ENCODE peak calls at places on chromosomes 12 and 14, in five cellular contexts. One of them, this sample, is unnamed.

GRCh38 chr14:100591453-100592371 is 4.5 kb upstream of the BEGAIN start:
- DNase-seq in T-helper 9 cell: no peak
- DNase-seq in effector CD8-positive, alpha-beta T cell: no peak
- DNase-seq in NCI-H460: no peak
- DNase-seq in EL: no peak
- DNase-seq in this sample: no peak

GRCh38 chr12:3293446-3294161 is 197.4 kb upstream of the PRMT8 start:
- DNase-seq in T-helper 9 cell: no peak
- DNase-seq in EL: peak
- DNase-seq in effector CD8-positive, alpha-beta T cell: no peak
- DNase-seq in NCI-H460: no peak
- DNase-seq in this sample: no peak

GRCh38 chr12:6280053-6280469 is 30.4 kb upstream of the PLEKHG6 start:
- DNase-seq in NCI-H460: peak
- DNase-seq in EL: peak
- DNase-seq in T-helper 9 cell: no peak
- DNase-seq in effector CD8-positive, alpha-beta T cell: no peak
- DNase-seq in this sample: peak

GRCh38 chr14:100677152-100677924 is 49.4 kb upstream of the DLK1 start:
- DNase-seq in T-helper 9 cell: no peak
- DNase-seq in EL: peak
- DNase-seq in NCI-H460: no peak
- DNase-seq in effector CD8-positive, alpha-beta T cell: no peak
- DNase-seq in this sample: no peak

GRCh38 chr14:94485944-94486841 is 10.2 kb upstream of the SERPINA9 start:
- DNase-seq in EL: peak
- DNase-seq in NCI-H460: peak
- DNase-seq in T-helper 9 cell: peak
- DNase-seq in effector CD8-positive, alpha-beta T cell: no peak
- DNase-seq in this sample: peak

GRCh38 chr12:25254271-25254880 is 3.6 kb upstream of the KRAS start:
- DNase-seq in T-helper 9 cell: no peak
- DNase-seq in NCI-H460: no peak
- DNase-seq in EL: peak
- DNase-seq in effector CD8-positive, alpha-beta T cell: no peak
- DNase-seq in this sample: no peak

GRCh38 chr12:48263617-48264016 is 60.5 kb upstream of the OR10AD1 start:
- DNase-seq in EL: no peak
- DNase-seq in effector CD8-positive, alpha-beta T cell: no peak
- DNase-seq in NCI-H460: no peak
- DNase-seq in T-helper 9 cell: no peak
- DNase-seq in this sample: no peak

GRCh38 chr14:93023039-93023438 is 92.7 kb downstream of the ITPK1 start:
- DNase-seq in T-helper 9 cell: no peak
- DNase-seq in EL: peak
- DNase-seq in effector CD8-positive, alpha-beta T cell: no peak
- DNase-seq in NCI-H460: no peak
- DNase-seq in this sample: peak

GRCh38 chr12:9163392-9163791 is 44.8 kb downstream of the PZP start:
- DNase-seq in NCI-H460: no peak
- DNase-seq in EL: no peak
- DNase-seq in T-helper 9 cell: no peak
- DNase-seq in effector CD8-positive, alpha-beta T cell: no peak
- DNase-seq in this sample: no peak

GRCh38 chr12:59708484-59708883 is 112.7 kb downstream of the SLC16A7 start:
- DNase-seq in EL: peak
- DNase-seq in T-helper 9 cell: no peak
- DNase-seq in NCI-H460: no peak
- DNase-seq in effector CD8-positive, alpha-beta T cell: no peak
- DNase-seq in this sample: no peak

GRCh38 chr12:47343684-47344567 is 264.2 kb upstream of the AMIGO2 start:
- DNase-seq in EL: peak
- DNase-seq in NCI-H460: no peak
- DNase-seq in effector CD8-positive, alpha-beta T cell: no peak
- DNase-seq in T-helper 9 cell: no peak
- DNase-seq in this sample: no peak

GRCh38 chr14:96847451-96847850 is 50.3 kb downstream of the VRK1 start:
- DNase-seq in EL: no peak
- DNase-seq in effector CD8-positive, alpha-beta T cell: no peak
- DNase-seq in T-helper 9 cell: no peak
- DNase-seq in NCI-H460: no peak
- DNase-seq in this sample: no peak

GRCh38 chr14:101763941-101764709 is 2.6 kb downstream of the PPP2R5C start:
- DNase-seq in effector CD8-positive, alpha-beta T cell: no peak
- DNase-seq in T-helper 9 cell: no peak
- DNase-seq in NCI-H460: no peak
- DNase-seq in EL: no peak
- DNase-seq in this sample: no peak

GRCh38 chr14:68564826-68565760 is 227.8 kb downstream of the ZFP36L1 start:
- DNase-seq in EL: no peak
- DNase-seq in NCI-H460: no peak
- DNase-seq in T-helper 9 cell: no peak
- DNase-seq in effector CD8-positive, alpha-beta T cell: no peak
- DNase-seq in this sample: peak

GRCh38 chr12:121325922-121326396 is 26.3 kb downstream of the ANAPC5 start:
- DNase-seq in effector CD8-positive, alpha-beta T cell: no peak
- DNase-seq in EL: no peak
- DNase-seq in T-helper 9 cell: no peak
- DNase-seq in NCI-H460: peak
- DNase-seq in this sample: no peak

GRCh38 chr12:80142640-80143039 is 43.3 kb downstream of the OTOGL start:
- DNase-seq in NCI-H460: no peak
- DNase-seq in T-helper 9 cell: no peak
- DNase-seq in effector CD8-positive, alpha-beta T cell: no peak
- DNase-seq in EL: peak
- DNase-seq in this sample: no peak

GRCh38 chr14:103286968-103287850 is 46.8 kb upstream of the EIF5 start:
- DNase-seq in EL: no peak
- DNase-seq in NCI-H460: no peak
- DNase-seq in T-helper 9 cell: no peak
- DNase-seq in effector CD8-positive, alpha-beta T cell: no peak
- DNase-seq in this sample: no peak

GRCh38 chr12:38155526-38156496 is 160.8 kb upstream of the ALG10B start:
- DNase-seq in NCI-H460: no peak
- DNase-seq in EL: no peak
- DNase-seq in T-helper 9 cell: no peak
- DNase-seq in effector CD8-positive, alpha-beta T cell: no peak
- DNase-seq in this sample: no peak

GRCh38 chr12:7108042-7108927 is 729 bp downstream of the C1RL start:
- DNase-seq in EL: peak
- DNase-seq in NCI-H460: peak
- DNase-seq in effector CD8-positive, alpha-beta T cell: peak
- DNase-seq in T-helper 9 cell: peak
- DNase-seq in this sample: no peak

GRCh38 chr12:53791735-53792326 is 40.1 kb upstream of the CISTR start:
- DNase-seq in T-helper 9 cell: peak
- DNase-seq in EL: peak
- DNase-seq in NCI-H460: peak
- DNase-seq in effector CD8-positive, alpha-beta T cell: peak
- DNase-seq in this sample: no peak

GRCh38 chr14:45790293-45790692 is 537.3 kb upstream of the MIS18BP1 start:
- DNase-seq in EL: no peak
- DNase-seq in T-helper 9 cell: no peak
- DNase-seq in NCI-H460: no peak
- DNase-seq in effector CD8-positive, alpha-beta T cell: no peak
- DNase-seq in this sample: no peak

GRCh38 chr14:73785336-73785833 is 66.2 kb upstream of the PTGR2 start:
- DNase-seq in EL: peak
- DNase-seq in effector CD8-positive, alpha-beta T cell: no peak
- DNase-seq in T-helper 9 cell: no peak
- DNase-seq in NCI-H460: peak
- DNase-seq in this sample: no peak

GRCh38 chr14:20714593-20715250 is 26.2 kb downstream of the ANG start:
- DNase-seq in T-helper 9 cell: no peak
- DNase-seq in NCI-H460: peak
- DNase-seq in effector CD8-positive, alpha-beta T cell: no peak
- DNase-seq in EL: peak
- DNase-seq in this sample: peak

GRCh38 chr12:121787063-121787774 is 6.3 kb downstream of the RHOF start:
- DNase-seq in effector CD8-positive, alpha-beta T cell: peak
- DNase-seq in NCI-H460: no peak
- DNase-seq in T-helper 9 cell: peak
- DNase-seq in EL: no peak
- DNase-seq in this sample: no peak

GRCh38 chr14:105187935-105188524 is 6.9 kb upstream of the NUDT14 start:
- DNase-seq in EL: no peak
- DNase-seq in NCI-H460: no peak
- DNase-seq in T-helper 9 cell: no peak
- DNase-seq in effector CD8-positive, alpha-beta T cell: no peak
- DNase-seq in this sample: peak

GRCh38 chr12:42815068-42815467 is 225.5 kb upstream of the PRICKLE1 start:
- DNase-seq in T-helper 9 cell: no peak
- DNase-seq in EL: no peak
- DNase-seq in NCI-H460: no peak
- DNase-seq in effector CD8-positive, alpha-beta T cell: no peak
- DNase-seq in this sample: no peak

GRCh38 chr14:57051633-57052032 is 217.1 kb downstream of the EXOC5 start:
- DNase-seq in T-helper 9 cell: no peak
- DNase-seq in EL: no peak
- DNase-seq in effector CD8-positive, alpha-beta T cell: no peak
- DNase-seq in NCI-H460: no peak
- DNase-seq in this sample: no peak

GRCh38 chr14:61106627-61107147 is 125.6 kb downstream of the SLC38A6 start:
- DNase-seq in EL: no peak
- DNase-seq in NCI-H460: no peak
- DNase-seq in T-helper 9 cell: no peak
- DNase-seq in effector CD8-positive, alpha-beta T cell: no peak
- DNase-seq in this sample: no peak

GRCh38 chr14:37709419-37710195 is 114.2 kb downstream of the TTC6 start:
- DNase-seq in EL: peak
- DNase-seq in effector CD8-positive, alpha-beta T cell: no peak
- DNase-seq in T-helper 9 cell: no peak
- DNase-seq in NCI-H460: peak
- DNase-seq in this sample: no peak

GRCh38 chr12:117134059-117134458 is 34.8 kb upstream of the TESC start:
- DNase-seq in effector CD8-positive, alpha-beta T cell: no peak
- DNase-seq in T-helper 9 cell: peak
- DNase-seq in EL: no peak
- DNase-seq in NCI-H460: no peak
- DNase-seq in this sample: no peak

GRCh38 chr12:123973552-123974341 is 732 bp downstream of the ZNF664 start:
- DNase-seq in EL: peak
- DNase-seq in NCI-H460: no peak
- DNase-seq in T-helper 9 cell: peak
- DNase-seq in effector CD8-positive, alpha-beta T cell: peak
- DNase-seq in this sample: peak

GRCh38 chr12:642633-643477 is 20.4 kb downstream of the NINJ2 start:
- DNase-seq in T-helper 9 cell: peak
- DNase-seq in effector CD8-positive, alpha-beta T cell: peak
- DNase-seq in NCI-H460: no peak
- DNase-seq in EL: peak
- DNase-seq in this sample: peak

GRCh38 chr12:29430699-29431044 is 49.7 kb upstream of the ERGIC2 start:
- DNase-seq in NCI-H460: no peak
- DNase-seq in effector CD8-positive, alpha-beta T cell: no peak
- DNase-seq in EL: no peak
- DNase-seq in T-helper 9 cell: no peak
- DNase-seq in this sample: no peak

GRCh38 chr14:74508844-74509428 is 15.4 kb downstream of the ISCA2 start:
- DNase-seq in T-helper 9 cell: no peak
- DNase-seq in effector CD8-positive, alpha-beta T cell: no peak
- DNase-seq in EL: no peak
- DNase-seq in NCI-H460: no peak
- DNase-seq in this sample: no peak

GRCh38 chr12:85894653-85895052 is 20.6 kb downstream of the NTS start:
- DNase-seq in EL: no peak
- DNase-seq in effector CD8-positive, alpha-beta T cell: no peak
- DNase-seq in T-helper 9 cell: no peak
- DNase-seq in NCI-H460: no peak
- DNase-seq in this sample: no peak

GRCh38 chr12:53219956-53220856 is 11.8 kb downstream of the RARG start:
- DNase-seq in EL: peak
- DNase-seq in effector CD8-positive, alpha-beta T cell: peak
- DNase-seq in NCI-H460: peak
- DNase-seq in T-helper 9 cell: peak
- DNase-seq in this sample: peak

GRCh38 chr14:24351517-24351916 is 11.7 kb upstream of the RIPK3 start:
- DNase-seq in effector CD8-positive, alpha-beta T cell: no peak
- DNase-seq in EL: peak
- DNase-seq in NCI-H460: no peak
- DNase-seq in T-helper 9 cell: no peak
- DNase-seq in this sample: peak